ENCODE peak calls at places on chromosome 1, in nine cellular contexts. U, Y, W, I, P, O, D, A and H are unnamed samples.

GRCh38 chr1:114219247-114219872 is 65.7 kb upstream of the SYT6 start:
- DNase-seq in O (no peak), U (no peak), I (no peak), D (peak; percentile 18), A (no peak), Y (peak; percentile 6), P (no peak), W (no peak), H (peak; percentile 45)

GRCh38 chr1:200659269-200659668 is 10.4 kb downstream of the DDX59 start:
- DNase-seq in Y (no peak), P (no peak), W (peak; percentile 63), U (no peak), A (no peak), O (no peak), I (no peak), D (no peak), H (peak; percentile 36)

GRCh38 chr1:64522740-64523139 is 52.8 kb downstream of the CACHD1 start:
- DNase-seq in A (no peak), P (no peak), D (no peak), I (no peak), W (no peak), O (no peak), Y (no peak), U (no peak), H (no peak)

GRCh38 chr1:119327436-119328155 is 41.0 kb upstream of the HAO2 start:
- DNase-seq in A (no peak), U (peak; percentile 50), W (no peak), D (no peak), O (no peak), Y (no peak), P (no peak), I (peak; percentile 44), H (peak; percentile 78)

GRCh38 chr1:111649648-111650047 is 30.1 kb downstream of the RAP1A start:
- DNase-seq in O (no peak), Y (no peak), A (no peak), W (no peak), D (no peak), U (no peak), I (no peak), P (no peak), H (no peak)

GRCh38 chr1:201715801-201716741 is 112.9 kb upstream of the IPO9 start:
- DNase-seq in A (peak; percentile 23), D (no peak), U (no peak), O (no peak), W (no peak), Y (no peak), P (no peak), I (no peak), H (no peak)

GRCh38 chr1:76202670-76203069 is 128.1 kb downstream of the ST6GALNAC3 start:
- DNase-seq in W (no peak), I (no peak), D (no peak), O (no peak), U (no peak), A (no peak), Y (no peak), P (no peak), H (no peak)

GRCh38 chr1:149903836-149904491 is 4.6 kb downstream of the BOLA1 start:
- DNase-seq in D (no peak), P (no peak), U (no peak), A (no peak), O (no peak), I (no peak), Y (no peak), W (no peak), H (peak; percentile 50)

GRCh38 chr1:244651956-244652698 is 799 bp upstream of the DESI2 start:
- DNase-seq in D (no peak), P (no peak), Y (no peak), I (no peak), W (peak; percentile 3), O (no peak), U (no peak), A (no peak), H (peak; percentile 44)

GRCh38 chr1:112877741-112878140 is 78.3 kb downstream of the SLC16A1 start:
- DNase-seq in O (no peak), P (no peak), D (no peak), Y (no peak), A (no peak), W (no peak), I (no peak), U (no peak), H (no peak)

GRCh38 chr1:160137216-160137862 is 14.1 kb upstream of the ATP1A4 start:
- DNase-seq in D (no peak), O (no peak), Y (no peak), P (no peak), I (no peak), U (no peak), W (no peak), A (no peak), H (no peak)

GRCh38 chr1:59384443-59384842 is 87.5 kb downstream of the FGGY start:
- DNase-seq in D (no peak), Y (no peak), P (no peak), W (no peak), A (no peak), U (no peak), I (no peak), O (no peak), H (no peak)

GRCh38 chr1:228339766-228340685 is 66.6 kb downstream of the TRIM11 start:
- DNase-seq in Y (no peak), U (no peak), P (no peak), I (no peak), A (no peak), O (no peak), W (no peak), D (no peak), H (no peak)

GRCh38 chr1:88800382-88801051 is 90.8 kb downstream of the GTF2B start:
- DNase-seq in D (peak; percentile 46), W (no peak), I (peak; percentile 36), U (peak; percentile 33), Y (peak; percentile 41), O (no peak), A (no peak), P (peak; percentile 15), H (peak; percentile 60)

GRCh38 chr1:67013573-67013972 is 40.4 kb downstream of the SLC35D1 start:
- DNase-seq in I (no peak), Y (no peak), A (no peak), D (peak; percentile 32), W (no peak), U (no peak), P (no peak), O (no peak), H (no peak)

DNA sequence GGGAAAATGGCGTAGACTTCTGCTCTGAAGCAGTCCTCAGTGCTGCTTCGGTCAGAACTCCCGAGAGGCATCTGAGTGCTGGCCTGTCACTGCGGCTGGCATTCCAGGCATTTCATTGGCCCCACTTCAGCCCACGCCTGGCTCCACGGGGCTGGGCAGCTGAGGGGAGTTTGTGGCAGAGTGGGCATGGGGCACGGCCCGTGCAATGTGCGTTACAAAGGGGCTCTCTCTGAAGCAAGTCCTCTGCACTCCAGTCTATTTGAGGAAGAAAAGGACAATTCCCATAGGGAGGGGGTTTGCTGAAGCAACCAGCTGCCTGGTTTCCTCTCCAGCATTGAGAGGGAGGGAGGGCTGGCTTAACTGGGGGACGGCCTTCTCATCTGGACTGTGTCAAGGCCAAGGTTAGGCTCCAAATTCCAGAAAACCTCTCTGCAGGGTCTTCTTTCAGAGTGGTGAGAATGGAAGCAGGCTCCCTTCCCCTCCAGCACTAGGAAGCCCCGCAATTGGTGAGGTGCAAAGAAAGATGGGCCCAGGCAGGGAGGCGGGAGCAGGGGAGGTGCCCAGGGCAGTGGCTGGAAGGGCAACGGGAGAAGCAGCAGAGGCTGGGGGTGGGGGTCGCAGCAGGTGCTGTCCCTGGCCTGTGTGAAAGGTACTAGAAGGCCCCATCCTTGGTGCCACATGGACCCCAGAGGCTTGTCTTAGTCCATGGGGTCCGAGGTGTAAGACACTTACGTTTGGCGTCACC is 21.1 kb upstream of the GPR157 start:
- DNase-seq in U (no peak), A (no peak), Y (no peak), D (no peak), O (no peak), P (no peak), I (no peak), W (no peak), H (no peak)
- H3K27ac ChIP-seq in U (no peak overlapping the region), A (no peak overlapping the region), Y (no peak overlapping the region), D (no peak overlapping the region), O (no peak overlapping the region), P (no peak overlapping the region), I (no peak overlapping the region), W (no peak overlapping the region), H (no peak overlapping the region)

GRCh38 chr1:11784993-11785769 is 20.6 kb downstream of the MTHFR start:
- DNase-seq in P (no peak), A (no peak), O (no peak), W (peak; percentile 19), Y (peak; percentile 63), I (peak; percentile 93), U (peak; percentile 64), D (peak; percentile 89), H (peak; percentile 94)
- TF ChIP-seq REST in P (no peak), A (no peak), O (no peak), W (no peak), Y (no peak), I (no peak), U (no peak), D (peak; percentile 73), H (no peak)

GRCh38 chr1:12075195-12076114 is 12.4 kb downstream of the TNFRSF8 start:
- DNase-seq in O (no peak), Y (no peak), W (no peak), P (no peak), I (no peak), U (no peak), D (peak; percentile 60), A (no peak), H (no peak)
- H3K27ac ChIP-seq in O (no peak overlapping the region), Y (no peak overlapping the region), W (no peak overlapping the region), P (no peak overlapping the region), I (no peak overlapping the region), U (no peak overlapping the region), D (peak overlapping the region; percentile 81), A (no peak overlapping the region), H (no peak overlapping the region)

DNA sequence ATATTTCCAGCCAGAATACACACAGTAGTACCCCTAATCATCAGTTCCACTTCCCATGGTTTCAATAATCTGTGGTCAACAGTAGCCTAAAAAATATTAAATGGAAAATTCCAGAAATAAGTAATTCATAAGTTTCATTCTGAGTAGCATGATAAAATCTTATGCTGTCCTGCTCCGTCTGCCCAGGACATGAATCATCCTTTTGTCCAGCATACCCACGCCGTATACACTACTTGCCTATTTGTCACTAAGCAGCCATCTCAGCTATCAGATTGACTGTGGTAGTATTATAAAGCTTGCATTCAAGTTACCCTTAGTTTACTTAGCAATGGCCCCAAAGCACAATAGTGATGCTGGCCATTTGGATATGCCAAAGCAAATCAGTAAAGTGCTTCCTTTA is 118.7 kb downstream of the SLC5A9 start:
- DNase-seq in A (no peak), O (no peak), P (no peak), I (no peak), Y (no peak), W (no peak), D (no peak), U (no peak), H (no peak)
- TF ChIP-seq REST in A (no peak), O (no peak), P (no peak), I (no peak), Y (no peak), W (no peak), D (no peak), U (no peak), H (no peak)

DNA sequence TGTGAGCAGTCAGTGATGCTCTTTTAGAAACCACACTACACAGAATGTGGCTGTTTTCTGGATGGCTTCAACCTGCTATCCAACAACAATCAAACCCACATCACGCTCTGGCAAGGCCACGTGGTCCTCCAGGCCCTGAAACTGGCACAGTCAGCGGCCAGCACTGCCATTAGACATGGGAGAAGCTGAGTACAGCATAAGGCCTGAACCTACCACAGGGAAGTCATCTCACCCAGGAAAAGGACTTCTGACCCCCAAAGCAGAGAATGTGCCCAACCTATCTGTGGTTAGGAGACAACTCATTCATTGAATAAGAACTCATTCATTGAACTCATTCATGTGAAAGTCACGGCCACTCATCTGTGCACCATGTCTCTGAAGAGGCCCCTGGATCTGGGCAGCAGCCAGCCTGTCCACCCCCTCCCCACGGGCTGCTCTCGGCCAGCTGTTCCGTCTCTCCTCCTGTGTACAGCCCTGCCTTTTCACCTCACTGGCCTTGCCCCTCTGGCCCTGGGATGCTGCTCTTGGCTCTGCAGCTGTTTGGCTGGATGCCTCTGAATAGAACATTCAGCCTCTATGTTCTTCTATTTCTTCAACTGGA is 41.1 kb downstream of the C1orf198 start:
- DNase-seq in U (peak; percentile 5), A (no peak), Y (no peak), P (no peak), W (no peak), I (no peak), D (no peak), O (no peak), H (no peak)
- H3K27ac ChIP-seq in U (no peak overlapping the region), A (no peak overlapping the region), Y (no peak overlapping the region), P (no peak overlapping the region), W (no peak overlapping the region), I (no peak overlapping the region), D (no peak overlapping the region), O (no peak overlapping the region), H (no peak overlapping the region)